ENCODE peak calls at places on chromosomes 6 and 20, in seven cellular contexts. N is left cardiac atrium; S is upper lobe of left lung; B is left lobe of liver; W is PC-3; P is IMR-90; X is activated CD8-positive, alpha-beta memory T cell treated with anti-CD3 and anti-CD28 coated beads, Interleukin-2, amount 10 ng/mL, durations not matched to agents 7 days and 5 days. T is an unnamed sample.
A peak's percentile ranks its signal among the peaks of the same experiment; 100 is the strongest.

GRCh38 chr6:147530132-147531060 is 21.9 kb downstream of the SAMD5 start:
- ATAC-seq in N (no peak), S (no peak), B (peak; percentile 78), W (no peak), P (no peak), X (no peak), T (no peak)

GRCh38 chr6:25700841-25701240 is 48.8 kb downstream of the SCGN start:
- ATAC-seq in N (no peak), S (no peak), B (no peak), W (no peak), P (no peak), X (no peak), T (no peak)

GRCh38 chr20:48552550-48552949 is 275.2 kb downstream of the PREX1 start:
- ATAC-seq in N (no peak), S (no peak), B (no peak), W (no peak), P (no peak), X (no peak), T (no peak)

GRCh38 chr6:149324428-149324827 is 6.9 kb downstream of the TAB2 start:
- ATAC-seq in N (peak; percentile 27), S (no peak), B (peak; percentile 66), W (no peak), P (no peak), X (peak; percentile 26), T (peak; percentile 30)

GRCh38 chr20:50399003-50399916 is 110.9 kb upstream of the PTPN1 start:
- ATAC-seq in N (peak; percentile 65), S (peak; percentile 10), B (peak; percentile 24), W (no peak), P (peak; percentile 60), X (no peak), T (no peak)

GRCh38 chr6:149147191-149147590 is 170.3 kb upstream of the TAB2 start:
- ATAC-seq in N (no peak), S (peak; percentile 58), B (no peak), W (no peak), P (no peak), X (no peak), T (no peak)

GRCh38 chr6:164109770-164110140 is 695.2 kb downstream of the QKI start:
- ATAC-seq in N (peak; percentile 24), S (peak; percentile 51), B (peak; percentile 88), W (no peak), P (no peak), X (no peak), T (no peak)

GRCh38 chr20:37596890-37597539 is 69.3 kb upstream of the BLCAP start:
- ATAC-seq in N (no peak), S (no peak), B (no peak), W (no peak), P (no peak), X (no peak), T (no peak)

GRCh38 chr6:25869840-25870239 is 4.2 kb downstream of the SLC17A3 start:
- ATAC-seq in N (no peak), S (no peak), B (no peak), W (no peak), P (no peak), X (no peak), T (no peak)

GRCh38 chr20:20697325-20697845 is 15.1 kb downstream of the RALGAPA2 start:
- ATAC-seq in N (no peak), S (no peak), B (peak; percentile 5), W (no peak), P (no peak), X (no peak), T (no peak)

GRCh38 chr6:36826520-36827227 is 12.6 kb downstream of the CPNE5 start:
- ATAC-seq in N (no peak), S (no peak), B (no peak), W (no peak), P (no peak), X (no peak), T (no peak)

GRCh38 chr6:11606287-11606686 is 68.7 kb downstream of the TMEM170B start:
- ATAC-seq in N (peak; percentile 29), S (no peak), B (peak; percentile 33), W (no peak), P (no peak), X (no peak), T (no peak)

GRCh38 chr20:3031524-3032147 is 11.8 kb upstream of the GNRH2 start:
- ATAC-seq in N (no peak), S (no peak), B (no peak), W (no peak), P (no peak), X (peak; percentile 16), T (peak; percentile 78)

GRCh38 chr6:17640477-17640917 is 40.4 kb downstream of the FAM8A1 start:
- ATAC-seq in N (no peak), S (no peak), B (no peak), W (no peak), P (no peak), X (no peak), T (no peak)

GRCh38 chr6:15305496-15305895 is 59.6 kb downstream of the JARID2 start:
- ATAC-seq in N (no peak), S (no peak), B (no peak), W (no peak), P (peak; percentile 43), X (peak; percentile 48), T (peak; percentile 69)

GRCh38 chr20:577167-577791 is 32.8 kb downstream of the TCF15 start:
- ATAC-seq in N (no peak), S (no peak), B (peak; percentile 36), W (no peak), P (no peak), X (no peak), T (no peak)

GRCh38 chr20:5511082-5511481 is 194.3 kb upstream of the PROKR2 start:
- ATAC-seq in N (no peak), S (no peak), B (no peak), W (no peak), P (no peak), X (no peak), T (no peak)

GRCh38 chr20:22684763-22685443 is 100.5 kb upstream of the FOXA2 start:
- ATAC-seq in N (no peak), S (peak; percentile 9), B (peak; percentile 13), W (peak; percentile 42), P (no peak), X (no peak), T (no peak)

GRCh38 chr6:150964765-150965164 is 99.3 kb downstream of the MTHFD1L start:
- ATAC-seq in N (no peak), S (no peak), B (no peak), W (no peak), P (no peak), X (no peak), T (no peak)

GRCh38 chr6:16690244-16691142 is 70.8 kb downstream of the ATXN1 start:
- ATAC-seq in N (no peak), S (peak; percentile 38), B (no peak), W (peak; percentile 73), P (no peak), X (peak; percentile 54), T (peak; percentile 84)

GRCh38 chr6:13260831-13261230 is 67.5 kb downstream of the TBC1D7 start:
- ATAC-seq in N (no peak), S (no peak), B (no peak), W (no peak), P (no peak), X (no peak), T (no peak)

GRCh38 chr20:46580613-46581012 is 30.2 kb upstream of the OCSTAMP start:
- ATAC-seq in N (no peak), S (no peak), B (no peak), W (no peak), P (no peak), X (no peak), T (no peak)

GRCh38 chr6:108464506-108465084 is 96.1 kb upstream of the FOXO3 start:
- ATAC-seq in N (no peak), S (no peak), B (no peak), W (no peak), P (no peak), X (no peak), T (no peak)